ENCODE peak calls at places on chromosome 1, in nine cellular contexts. One of them, this sample, is unnamed.

GRCh38 chr1:236523704-236524141 is at the start of gene LGALS8:
- DNase-seq in kidney glomerular epithelial cell: peak
- DNase-seq in HTR-8/SVneo: peak
- DNase-seq in NCI-H1092: peak
- DNase-seq in pons: peak
- DNase-seq in EL: peak
- DNase-seq in A172: peak
- DNase-seq in HFF-Myc: no peak
- DNase-seq in stimulated activated CD4-positive, alpha-beta T cell treated with anti-CD3 and anti-CD28 coated beads, Interleukin-4, amount 100 ng/mL, for 24 hours: peak
- DNase-seq in this sample: peak

GRCh38 chr1:121517586-121518230 is 332.9 kb downstream of the SRGAP2C start:
- DNase-seq in pons: no peak
- DNase-seq in HFF-Myc: no peak
- DNase-seq in HTR-8/SVneo: no peak
- DNase-seq in stimulated activated CD4-positive, alpha-beta T cell treated with anti-CD3 and anti-CD28 coated beads, Interleukin-4, amount 100 ng/mL, for 24 hours: no peak
- DNase-seq in EL: no peak
- DNase-seq in kidney glomerular epithelial cell: no peak
- DNase-seq in NCI-H1092: no peak
- DNase-seq in A172: no peak
- DNase-seq in this sample: no peak

GRCh38 chr1:231206856-231207255 is 34.2 kb upstream of the GNPAT start:
- DNase-seq in EL: peak
- DNase-seq in NCI-H1092: no peak
- DNase-seq in stimulated activated CD4-positive, alpha-beta T cell treated with anti-CD3 and anti-CD28 coated beads, Interleukin-4, amount 100 ng/mL, for 24 hours: no peak
- DNase-seq in kidney glomerular epithelial cell: no peak
- DNase-seq in HTR-8/SVneo: peak
- DNase-seq in A172: no peak
- DNase-seq in pons: peak
- DNase-seq in HFF-Myc: no peak
- DNase-seq in this sample: no peak

GRCh38 chr1:192739476-192740184 is 69.2 kb upstream of the RGS2 start:
- DNase-seq in NCI-H1092: no peak
- DNase-seq in A172: peak
- DNase-seq in HFF-Myc: no peak
- DNase-seq in stimulated activated CD4-positive, alpha-beta T cell treated with anti-CD3 and anti-CD28 coated beads, Interleukin-4, amount 100 ng/mL, for 24 hours: no peak
- DNase-seq in pons: no peak
- DNase-seq in kidney glomerular epithelial cell: no peak
- DNase-seq in EL: no peak
- DNase-seq in HTR-8/SVneo: no peak
- DNase-seq in this sample: no peak

GRCh38 chr1:29519733-29520132 is 283.4 kb downstream of the PTPRU start:
- DNase-seq in HTR-8/SVneo: no peak
- DNase-seq in pons: no peak
- DNase-seq in A172: no peak
- DNase-seq in EL: no peak
- DNase-seq in kidney glomerular epithelial cell: no peak
- DNase-seq in stimulated activated CD4-positive, alpha-beta T cell treated with anti-CD3 and anti-CD28 coated beads, Interleukin-4, amount 100 ng/mL, for 24 hours: no peak
- DNase-seq in HFF-Myc: no peak
- DNase-seq in NCI-H1092: peak
- DNase-seq in this sample: no peak

GRCh38 chr1:7695181-7696117 is 75.6 kb upstream of the VAMP3 start:
- DNase-seq in NCI-H1092: no peak
- DNase-seq in A172: no peak
- DNase-seq in kidney glomerular epithelial cell: no peak
- DNase-seq in stimulated activated CD4-positive, alpha-beta T cell treated with anti-CD3 and anti-CD28 coated beads, Interleukin-4, amount 100 ng/mL, for 24 hours: no peak
- DNase-seq in EL: no peak
- DNase-seq in HTR-8/SVneo: no peak
- DNase-seq in HFF-Myc: no peak
- DNase-seq in pons: no peak
- DNase-seq in this sample: no peak

GRCh38 chr1:1080122-1080753 is 6.1 kb upstream of the RNF223 start:
- DNase-seq in NCI-H1092: no peak
- DNase-seq in HTR-8/SVneo: peak
- DNase-seq in pons: no peak
- DNase-seq in A172: peak
- DNase-seq in HFF-Myc: peak
- DNase-seq in EL: peak
- DNase-seq in stimulated activated CD4-positive, alpha-beta T cell treated with anti-CD3 and anti-CD28 coated beads, Interleukin-4, amount 100 ng/mL, for 24 hours: no peak
- DNase-seq in kidney glomerular epithelial cell: peak
- DNase-seq in this sample: no peak

GRCh38 chr1:25735956-25736529 is 64.0 kb upstream of the SELENON start:
- DNase-seq in HTR-8/SVneo: no peak
- DNase-seq in EL: no peak
- DNase-seq in kidney glomerular epithelial cell: no peak
- DNase-seq in NCI-H1092: no peak
- DNase-seq in HFF-Myc: no peak
- DNase-seq in stimulated activated CD4-positive, alpha-beta T cell treated with anti-CD3 and anti-CD28 coated beads, Interleukin-4, amount 100 ng/mL, for 24 hours: no peak
- DNase-seq in A172: no peak
- DNase-seq in pons: no peak
- DNase-seq in this sample: no peak

GRCh38 chr1:182366596-182366995 is 25.0 kb downstream of the GLUL start:
- DNase-seq in NCI-H1092: no peak
- DNase-seq in A172: no peak
- DNase-seq in stimulated activated CD4-positive, alpha-beta T cell treated with anti-CD3 and anti-CD28 coated beads, Interleukin-4, amount 100 ng/mL, for 24 hours: no peak
- DNase-seq in kidney glomerular epithelial cell: no peak
- DNase-seq in pons: no peak
- DNase-seq in EL: no peak
- DNase-seq in HTR-8/SVneo: no peak
- DNase-seq in HFF-Myc: no peak
- DNase-seq in this sample: no peak

GRCh38 chr1:197145451-197146029 is 929 bp downstream of the ASPM start:
- DNase-seq in pons: no peak
- DNase-seq in HFF-Myc: no peak
- DNase-seq in NCI-H1092: no peak
- DNase-seq in A172: peak
- DNase-seq in EL: no peak
- DNase-seq in kidney glomerular epithelial cell: no peak
- DNase-seq in HTR-8/SVneo: no peak
- DNase-seq in stimulated activated CD4-positive, alpha-beta T cell treated with anti-CD3 and anti-CD28 coated beads, Interleukin-4, amount 100 ng/mL, for 24 hours: no peak
- DNase-seq in this sample: no peak

GRCh38 chr1:38528600-38528999 is 331.0 kb downstream of the RRAGC start:
- DNase-seq in HFF-Myc: no peak
- DNase-seq in A172: no peak
- DNase-seq in pons: no peak
- DNase-seq in EL: no peak
- DNase-seq in stimulated activated CD4-positive, alpha-beta T cell treated with anti-CD3 and anti-CD28 coated beads, Interleukin-4, amount 100 ng/mL, for 24 hours: no peak
- DNase-seq in kidney glomerular epithelial cell: no peak
- DNase-seq in NCI-H1092: no peak
- DNase-seq in HTR-8/SVneo: no peak
- DNase-seq in this sample: no peak

This sample was measured in AG04450.